ENCODE peak calls at places on chromosome 16, in seven cellular contexts. B is HFF-Myc, R is endothelial cell, Q is HCT116, N is WERI-Rb-1, M is spleen, F is esophagus muscularis mucosa. Y is an unnamed sample.
A peak's percentile ranks its signal among the peaks of the same experiment; 100 is the strongest.

GRCh38 chr16:23280483-23280967 is 21.6 kb upstream of the SCNN1B start:
- DNase-seq in B (no peak), R (no peak), Q (no peak), N (no peak), M (no peak), F (no peak), Y (no peak)

GRCh38 chr16:70694517-70695218 is 8.8 kb upstream of the MTSS2 start:
- DNase-seq in B (no peak), R (no peak), Q (no peak), N (no peak), M (no peak), F (no peak), Y (no peak)

GRCh38 chr16:1002399-1003161 is 21.0 kb downstream of the SOX8 start:
- DNase-seq in B (peak; percentile 63), R (no peak), Q (peak; percentile 85), N (no peak), M (no peak), F (no peak), Y (peak; percentile 30)

GRCh38 chr16:70684146-70685060 is 1.4 kb downstream of the MTSS2 start:
- DNase-seq in B (no peak), R (no peak), Q (no peak), N (no peak), M (peak; percentile 73), F (no peak), Y (no peak)

GRCh38 chr16:79165541-79165940 is 435.0 kb downstream of the MAF start:
- DNase-seq in B (no peak), R (no peak), Q (no peak), N (no peak), M (no peak), F (no peak), Y (no peak)

GRCh38 chr16:77457046-77457445 is 22.2 kb upstream of the ADAMTS18 start:
- DNase-seq in B (no peak), R (no peak), Q (no peak), N (no peak), M (no peak), F (no peak), Y (no peak)

GRCh38 chr16:85698459-85699223 is 9.9 kb upstream of the GINS2 start:
- DNase-seq in B (no peak), R (no peak), Q (no peak), N (no peak), M (no peak), F (no peak), Y (no peak)

GRCh38 chr16:2231016-2231931 is 5.0 kb upstream of the DNASE1L2 start:
- DNase-seq in B (no peak), R (no peak), Q (no peak), N (no peak), M (peak; percentile 69), F (no peak), Y (no peak)

GRCh38 chr16:5502467-5502869 is 404.9 kb upstream of the EEF2KMT start:
- DNase-seq in B (no peak), R (peak; percentile 67), Q (no peak), N (peak; percentile 72), M (no peak), F (no peak), Y (no peak)

GRCh38 chr16:8931864-8932263 is 31.8 kb downstream of the USP7 start:
- DNase-seq in B (peak; percentile 17), R (peak; percentile 65), Q (no peak), N (no peak), M (no peak), F (no peak), Y (peak; percentile 35)

GRCh38 chr16:30523768-30524574 is 2.4 kb downstream of the ZNF768 start:
- DNase-seq in B (no peak), R (no peak), Q (no peak), N (no peak), M (no peak), F (no peak), Y (no peak)

GRCh38 chr16:75236232-75236631 is 15.2 kb downstream of the BCAR1 start:
- DNase-seq in B (no peak), R (no peak), Q (no peak), N (no peak), M (no peak), F (no peak), Y (no peak)

GRCh38 chr16:67181346-67181745 is 2.4 kb downstream of the MATCAP1 start:
- DNase-seq in B (no peak), R (no peak), Q (no peak), N (no peak), M (no peak), F (no peak), Y (no peak)

GRCh38 chr16:15807603-15808009 is 49.2 kb downstream of the MYH11 start:
- DNase-seq in B (no peak), R (no peak), Q (no peak), N (no peak), M (peak; percentile 39), F (no peak), Y (no peak)

GRCh38 chr16:2969545-2970521 is 685 bp downstream of the PAQR4 start:
- DNase-seq in B (no peak), R (peak; percentile 71), Q (no peak), N (peak; percentile 92), M (peak; percentile 92), F (no peak), Y (no peak)

DNA sequence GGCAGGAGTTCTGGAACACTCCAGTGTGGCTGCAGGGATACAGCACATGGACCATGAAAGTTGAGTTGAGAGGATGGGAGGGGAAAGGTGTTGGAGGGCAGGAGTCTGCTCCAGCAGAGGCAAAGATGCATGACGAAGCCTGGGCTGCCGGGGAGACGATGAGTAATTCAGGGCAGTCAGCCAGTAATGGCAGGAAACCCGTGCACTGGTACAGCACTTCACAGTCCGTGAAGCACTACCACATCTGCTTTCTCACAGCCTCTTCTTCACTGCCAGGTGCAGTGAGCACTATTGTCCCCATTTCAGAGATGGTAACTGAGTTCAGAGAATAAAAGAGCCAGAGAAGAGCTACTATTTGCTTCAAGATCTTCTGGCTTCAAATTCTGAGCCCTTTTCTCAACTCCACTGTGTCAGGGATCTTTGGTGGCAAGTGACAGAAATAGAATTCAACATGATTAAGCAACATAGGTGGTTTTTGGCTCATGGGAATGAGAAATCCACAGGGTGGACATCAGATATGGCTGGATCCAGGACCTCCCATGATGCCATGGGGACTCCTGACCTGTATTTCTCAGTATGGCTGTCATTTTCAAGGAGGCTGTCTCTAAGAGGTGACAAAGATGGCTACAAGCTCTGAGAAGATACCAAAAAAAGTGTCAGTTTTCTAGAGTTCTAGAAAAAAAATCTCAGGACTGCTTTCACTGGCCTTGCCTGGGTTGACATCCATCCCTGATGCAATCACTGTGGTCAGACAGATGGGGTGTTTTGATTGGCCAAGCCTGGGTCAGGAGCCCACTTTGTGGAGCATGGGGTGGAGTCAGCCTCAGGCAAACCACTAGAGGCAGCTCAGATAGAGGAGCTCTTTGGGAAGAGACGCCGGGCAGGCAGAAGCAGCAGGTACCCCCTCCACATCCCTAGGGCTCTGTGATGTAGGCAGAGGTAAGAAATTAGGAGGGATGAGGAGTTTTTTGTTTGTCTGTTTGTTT is 24.7 kb downstream of the IL21R start:
- DNase-seq in B (peak; percentile 90), R (peak; percentile 2), Q (peak; percentile 28), N (no peak), M (peak; percentile 89), F (peak; percentile 88), Y (no peak)
- TF ChIP-seq CTCF in B (no peak), R (no peak), Q (no peak), N (no peak), M (no peak), F (no peak), Y (no peak)

GRCh38 chr16:11699234-11699894 is 31.1 kb downstream of the SNN start:
- DNase-seq in B (no peak), R (no peak), Q (no peak), N (no peak), M (no peak), F (no peak), Y (no peak)

GRCh38 chr16:11700264-11701029 is 32.2 kb downstream of the SNN start:
- DNase-seq in B (no peak), R (no peak), Q (no peak), N (no peak), M (no peak), F (no peak), Y (peak; percentile 27)

GRCh38 chr16:11696266-11697012 is 28.2 kb downstream of the SNN start:
- DNase-seq in B (no peak), R (no peak), Q (no peak), N (no peak), M (no peak), F (no peak), Y (no peak)

GRCh38 chr16:11697319-11697718 is 29.1 kb downstream of the SNN start:
- DNase-seq in B (no peak), R (no peak), Q (no peak), N (no peak), M (no peak), F (no peak), Y (no peak)

GRCh38 chr16:11698271-11698689 is 30.0 kb downstream of the SNN start:
- DNase-seq in B (no peak), R (no peak), Q (no peak), N (peak; percentile 27), M (no peak), F (no peak), Y (no peak)
- TF ChIP-seq CTCF in B (no peak), R (no peak), Q (peak; percentile 16), N (peak; percentile 21), M (no peak), F (no peak), Y (peak; percentile 23)

GRCh38 chr16:87054856-87055255 is 262.3 kb downstream of the C16orf95 start:
- DNase-seq in B (no peak), R (no peak), Q (no peak), N (no peak), M (no peak), F (no peak), Y (no peak)

GRCh38 chr16:87056551-87056950 is 260.6 kb downstream of the C16orf95 start:
- DNase-seq in B (no peak), R (no peak), Q (no peak), N (no peak), M (no peak), F (no peak), Y (no peak)

GRCh38 chr16:87054154-87054553 is 263.0 kb downstream of the C16orf95 start:
- DNase-seq in B (no peak), R (no peak), Q (no peak), N (no peak), M (no peak), F (no peak), Y (no peak)

GRCh38 chr16:87057291-87057881 is 259.8 kb downstream of the C16orf95 start:
- DNase-seq in B (no peak), R (no peak), Q (peak; percentile 35), N (no peak), M (no peak), F (no peak), Y (no peak)

GRCh38 chr16:87056083-87056482 is 261.1 kb downstream of the C16orf95 start:
- DNase-seq in B (no peak), R (no peak), Q (no peak), N (no peak), M (no peak), F (no peak), Y (no peak)
- TF ChIP-seq CTCF in B (peak; percentile 11), R (no peak), Q (peak; percentile 11), N (no peak), M (no peak), F (no peak), Y (no peak)

DNA sequence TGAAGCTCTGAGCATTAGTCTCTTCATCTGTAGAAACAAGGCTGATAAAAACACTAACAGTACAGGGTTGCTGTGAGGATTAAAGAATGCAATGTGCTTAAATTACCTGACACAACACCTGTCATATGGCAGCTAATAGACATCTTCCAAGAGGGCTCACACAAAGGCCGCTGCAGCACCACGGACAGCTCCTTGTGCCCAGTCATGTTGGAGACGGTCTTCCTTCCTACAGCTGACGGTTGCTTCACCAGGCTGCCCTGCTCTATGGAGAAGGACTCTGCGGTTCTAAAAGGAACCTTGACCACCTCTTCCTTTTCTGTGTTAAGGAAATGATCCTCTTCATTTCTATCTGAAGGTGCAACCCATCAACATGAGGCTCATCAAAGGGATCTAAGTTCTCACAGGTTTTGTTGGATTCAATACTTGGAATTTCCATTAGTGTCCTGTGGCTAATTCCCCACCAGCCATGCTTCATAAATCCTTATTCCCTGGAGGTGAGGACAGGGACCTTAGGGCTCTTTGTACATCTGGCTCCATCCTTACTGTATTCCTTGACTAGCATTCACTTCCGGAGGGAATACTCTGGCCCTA is 138.9 kb upstream of the CES5A start:
- DNase-seq in B (peak; percentile 2), R (peak; percentile 78), Q (peak; percentile 4), N (peak; percentile 27), M (no peak), F (no peak), Y (peak; percentile 30)
- TF ChIP-seq CTCF in B (no peak), R (no peak), Q (no peak), N (no peak), M (no peak), F (no peak), Y (no peak)